ENCODE peak calls at places on chromosomes 2 and 18, in ten cellular contexts. J is CD8-positive, alpha-beta memory T cell; S is heart right ventricle; B is CD8-positive, alpha-beta T cell; O is upper lobe of left lung; N is body of pancreas; H is left ventricle myocardium inferior; W is GM23248; G is aorta; E is ovary. M is an unnamed sample. For H3K4me1, the result is how much of the 10 kb centered on the place peaks cover.

GRCh38 chr18:37456873-37457272 is 108.7 kb downstream of the CELF4 start:
- DNase-seq in J (no peak), E (no peak), W (no peak), B (no peak), H (no peak), S (no peak), N (no peak), O (no peak), G (no peak), M (no peak)

GRCh38 chr18:2853926-2854664 is 7.3 kb downstream of the EMILIN2 start:
- DNase-seq in J (no peak), H (no peak), O (no peak), S (no peak), E (no peak), G (no peak), W (no peak), N (peak), B (no peak), M (no peak)

GRCh38 chr2:203737360-203737759 is 30.9 kb downstream of the CD28 start:
- DNase-seq in N (no peak), S (no peak), B (no peak), E (no peak), G (no peak), W (peak), H (no peak), O (no peak), J (no peak), M (no peak)

GRCh38 chr2:65550246-65550645 is 117.8 kb upstream of the SPRED2 start:
- DNase-seq in H (no peak), G (no peak), B (no peak), J (no peak), W (peak), N (no peak), E (no peak), O (no peak), S (no peak), M (no peak)

GRCh38 chr2:98729652-98730051 is 1.3 kb downstream of the MGAT4A start:
- DNase-seq in E (no peak), S (no peak), G (no peak), J (no peak), W (peak), O (no peak), H (no peak), B (no peak), N (no peak), M (no peak)

GRCh38 chr2:238285653-238286082 is 2.7 kb downstream of the PER2 start:
- DNase-seq in B (no peak), N (peak), W (peak), J (no peak), O (peak), H (peak), G (peak), S (peak), E (peak), M (peak)

GRCh38 chr2:219440388-219441256 is 6.0 kb downstream of the SPEG start:
- DNase-seq in S (no peak), G (no peak), O (no peak), E (no peak), B (no peak), H (no peak), J (no peak), N (no peak), W (peak), M (no peak)

GRCh38 chr2:71882949-71883472 is 264.7 kb downstream of the CYP26B1 start:
- DNase-seq in W (peak), H (peak), B (no peak), J (no peak), N (peak), S (peak), G (peak), O (peak), E (peak), M (no peak)

GRCh38 chr2:20582600-20583221 is 68.2 kb downstream of the HS1BP3 start:
- DNase-seq in N (no peak), W (no peak), G (peak), O (no peak), E (no peak), H (peak), B (no peak), J (no peak), S (no peak), M (no peak)

DNA sequence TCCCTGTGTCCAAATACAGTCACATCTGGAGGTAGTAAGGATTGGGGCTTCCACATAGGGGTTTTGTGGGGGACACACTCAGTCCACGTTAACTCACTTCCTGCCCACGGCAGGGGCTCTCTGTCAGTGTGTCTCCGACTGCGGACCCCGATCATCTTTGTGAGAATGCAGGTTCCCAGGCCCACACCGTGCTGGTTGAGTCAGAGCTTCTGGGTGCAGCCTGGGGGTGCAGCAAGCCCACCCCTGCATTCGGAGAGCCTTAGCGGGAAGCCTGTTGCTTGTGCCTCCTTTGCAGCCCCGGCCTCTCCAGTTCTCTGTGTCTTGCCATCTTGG is 28.0 kb downstream of the HPCAL1 start:
- DNase-seq in S (no peak), N (no peak), J (no peak), O (no peak), B (peak), H (no peak), W (no peak), E (no peak), G (no peak), M (no peak)
- H3K4me1 ChIP-seq in S (half or more), N (half or more), J (half or more), O (half or more), B (half or more), H (half or more), W (under half), E (under half), G (under half), M (under half)

GRCh38 chr2:159088906-159089305 is 120.5 kb downstream of the TANC1 start:
- DNase-seq in H (no peak), O (no peak), B (no peak), E (no peak), G (no peak), W (no peak), S (no peak), N (no peak), J (no peak), M (no peak)
- H3K27ac ChIP-seq in H (peak), O (peak), B (no peak), E (no peak), G (peak), W (no peak), S (peak), N (no peak), J (no peak), M (peak)

GRCh38 chr2:5703166-5703565 is 11.0 kb downstream of the SOX11 start:
- DNase-seq in E (no peak), J (no peak), B (no peak), O (no peak), W (no peak), S (no peak), G (no peak), N (no peak), H (no peak), M (no peak)
- H3K4me1 ChIP-seq in E (under half), J (under half), B (under half), O (under half), W (under half), S (under half), G (under half), N (under half), H (under half), M (under half)

GRCh38 chr2:191707542-191707941 is 29.6 kb downstream of the NABP1 start:
- DNase-seq in O (no peak), H (no peak), J (no peak), W (no peak), G (no peak), E (no peak), N (no peak), B (no peak), S (no peak), M (no peak)

GRCh38 chr2:191701696-191702095 is 23.8 kb downstream of the NABP1 start:
- DNase-seq in N (no peak), E (no peak), B (no peak), H (no peak), G (no peak), J (no peak), W (no peak), S (no peak), O (no peak), M (no peak)

GRCh38 chr2:191705726-191706125 is 27.8 kb downstream of the NABP1 start:
- DNase-seq in E (no peak), B (no peak), W (no peak), O (no peak), N (no peak), H (no peak), G (no peak), S (no peak), J (no peak), M (no peak)

GRCh38 chr2:191703079-191703725 is 25.3 kb downstream of the NABP1 start:
- DNase-seq in O (no peak), G (no peak), E (no peak), B (no peak), S (no peak), W (no peak), H (no peak), J (no peak), N (no peak), M (no peak)

DNA sequence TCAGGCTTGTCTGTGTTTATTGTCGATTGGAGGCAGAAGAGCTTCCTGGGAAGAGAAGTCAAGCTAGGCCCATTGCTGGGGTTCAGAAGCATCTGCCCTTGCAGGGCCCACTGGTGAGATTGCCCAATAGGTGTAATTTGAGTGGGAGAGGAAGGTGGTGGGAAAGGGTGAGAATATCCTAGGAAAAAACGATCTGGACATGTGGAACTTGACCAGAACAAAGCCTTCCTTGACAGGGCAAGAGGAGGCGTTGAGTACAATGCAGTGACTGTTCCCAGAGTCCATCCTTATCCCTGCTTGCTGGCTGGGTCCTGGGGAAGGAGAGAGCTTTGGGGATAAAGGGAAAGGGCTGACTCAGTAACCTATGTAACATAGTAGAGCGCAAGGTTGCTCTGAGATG is 27.1 kb downstream of the NABP1 start:
- DNase-seq in N (no peak), H (no peak), B (no peak), O (no peak), G (no peak), J (no peak), W (no peak), S (no peak), E (no peak), M (no peak)
- H3K27ac ChIP-seq in N (no peak), H (no peak), B (no peak), O (no peak), G (no peak), J (no peak), W (no peak), S (no peak), E (no peak), M (no peak)

DNA sequence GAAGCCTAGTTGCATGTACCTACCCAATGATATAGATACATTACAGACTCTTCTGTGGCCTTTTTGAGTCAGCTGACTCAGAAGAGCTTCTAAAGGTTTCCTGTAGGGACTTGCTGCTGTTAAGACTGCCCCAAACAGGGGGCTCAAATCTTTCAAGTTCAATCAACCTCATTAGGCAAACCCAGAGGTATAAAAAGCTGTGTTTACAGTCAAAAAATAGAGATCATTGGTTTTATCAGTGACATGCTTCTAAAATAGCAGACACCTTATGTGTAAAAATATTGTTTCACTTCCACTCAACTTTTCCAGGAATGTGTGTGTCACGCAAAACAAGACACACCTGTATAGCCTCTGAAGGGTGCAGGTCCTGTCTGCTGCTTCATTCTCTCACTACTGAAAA is 624.3 kb upstream of the FANCL start:
- DNase-seq in H (no peak), G (no peak), O (no peak), E (no peak), J (no peak), S (no peak), W (no peak), N (no peak), B (no peak), M (no peak)
- H3K4me1 ChIP-seq in H (under half), G (under half), O (under half), E (under half), J (under half), S (under half), W (under half), N (under half), B (under half), M (under half)

GRCh38 chr2:209942936-209943605 is 59.4 kb upstream of the RPE start:
- DNase-seq in E (no peak), J (no peak), B (no peak), H (no peak), N (no peak), G (no peak), S (no peak), W (no peak), O (no peak), M (no peak)

GRCh38 chr2:209946539-209946938 is 55.9 kb upstream of the RPE start:
- DNase-seq in E (no peak), N (no peak), J (no peak), W (peak), B (no peak), G (no peak), O (no peak), S (no peak), H (no peak), M (peak)

GRCh38 chr2:209938906-209939305 is 63.5 kb upstream of the RPE start:
- DNase-seq in N (no peak), J (no peak), B (no peak), S (no peak), H (no peak), G (no peak), W (no peak), O (no peak), E (no peak), M (no peak)

GRCh38 chr2:209940923-209941322 is 61.5 kb upstream of the RPE start:
- DNase-seq in S (no peak), B (no peak), E (peak), J (no peak), H (no peak), W (peak), G (no peak), N (no peak), O (no peak), M (no peak)

DNA sequence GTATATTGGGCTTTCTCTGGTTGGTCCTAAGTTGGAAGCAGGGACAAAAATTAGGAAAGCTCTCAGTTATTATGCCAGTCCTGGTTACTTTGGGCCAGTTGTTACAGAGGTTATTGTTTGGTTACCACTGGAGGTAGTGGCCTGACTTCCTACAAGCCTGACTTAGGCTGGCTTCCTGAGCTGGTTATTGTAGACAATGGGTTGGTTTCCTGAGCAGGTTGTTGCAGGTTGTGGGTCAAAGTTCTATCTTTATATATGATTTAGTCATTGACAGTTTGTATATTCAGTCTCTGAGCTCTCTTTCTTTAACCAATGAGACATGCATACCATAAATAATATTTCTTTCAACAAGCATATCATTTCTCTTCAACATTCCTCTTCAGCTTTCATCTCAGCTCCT is 58.7 kb upstream of the RPE start:
- DNase-seq in J (no peak), W (no peak), B (no peak), H (no peak), O (no peak), G (no peak), S (no peak), N (no peak), E (no peak), M (no peak)
- H3K27ac ChIP-seq in J (no peak), W (no peak), B (no peak), H (no peak), O (peak), G (no peak), S (no peak), N (no peak), E (no peak), M (no peak)

GRCh38 chr2:213185147-213185822 is 33.9 kb upstream of the IKZF2 start:
- DNase-seq in E (no peak), S (no peak), G (no peak), O (no peak), N (no peak), W (no peak), H (no peak), B (no peak), J (no peak), M (no peak)

GRCh38 chr2:213188533-213188867 is 37.1 kb upstream of the IKZF2 start:
- DNase-seq in H (no peak), B (no peak), W (no peak), N (no peak), E (no peak), S (no peak), O (no peak), G (no peak), J (no peak), M (no peak)

GRCh38 chr2:213187833-213188532 is 36.6 kb upstream of the IKZF2 start:
- DNase-seq in S (no peak), H (no peak), N (no peak), G (no peak), E (no peak), B (no peak), O (no peak), W (peak), J (no peak), M (no peak)

GRCh38 chr2:213187386-213187785 is 36.0 kb upstream of the IKZF2 start:
- DNase-seq in J (no peak), W (peak), S (no peak), G (no peak), O (no peak), E (no peak), B (no peak), N (no peak), H (no peak), M (no peak)

DNA sequence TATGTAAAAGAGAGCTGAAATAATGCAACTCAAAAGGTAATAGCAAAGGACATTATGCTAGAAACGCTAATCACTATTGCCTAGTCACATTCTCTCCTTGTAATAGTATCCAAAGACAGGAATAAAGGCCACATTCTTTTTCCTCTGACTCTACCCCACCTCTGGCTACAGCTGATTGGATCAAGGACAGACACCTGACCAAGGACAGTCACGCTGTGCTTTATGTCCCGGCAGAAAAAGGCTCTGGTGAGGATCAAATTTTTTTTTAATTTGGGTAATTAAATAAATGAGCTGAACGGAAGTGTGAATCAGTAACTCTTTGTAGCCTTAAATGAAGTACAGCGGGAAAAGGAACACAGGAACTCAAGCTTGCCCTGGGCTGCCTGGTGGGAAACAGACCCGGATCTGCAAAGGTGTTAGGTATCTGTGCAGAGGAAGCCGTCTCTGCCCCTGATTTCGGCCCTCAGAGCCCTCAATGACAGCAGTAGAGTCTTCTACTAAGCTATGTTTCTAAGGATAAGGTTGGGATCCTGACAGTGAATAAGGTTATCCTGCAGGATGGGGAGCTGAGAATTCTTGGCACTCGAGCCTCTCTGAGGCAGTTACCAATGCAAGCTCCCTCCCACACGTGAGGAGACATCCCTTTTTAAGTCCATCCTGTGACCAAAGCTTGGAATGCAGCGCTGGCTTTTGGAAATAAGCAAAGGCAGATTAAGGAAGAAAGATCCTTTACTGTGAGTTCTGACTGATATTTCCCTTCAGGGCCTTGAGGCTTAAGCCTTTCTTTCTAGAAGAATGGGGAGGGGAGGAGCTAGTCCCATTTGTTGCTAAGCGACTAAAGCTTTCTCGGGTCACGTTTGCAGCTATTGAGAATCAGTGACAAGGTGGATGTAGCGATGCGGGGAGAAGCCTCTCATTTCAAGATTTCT is 37.8 kb upstream of the IKZF2 start:
- DNase-seq in H (no peak), J (no peak), S (no peak), E (no peak), W (peak), N (peak), B (no peak), O (no peak), G (no peak), M (no peak)
- H3K4me1 ChIP-seq in H (under half), J (under half), S (under half), E (under half), W (under half), N (under half), B (under half), O (under half), G (under half), M (under half)

GRCh38 chr18:46843372-46843771 is 73.9 kb downstream of the PIAS2 start:
- DNase-seq in N (no peak), E (no peak), J (no peak), G (no peak), S (no peak), O (no peak), W (no peak), B (no peak), H (no peak), M (no peak)

GRCh38 chr18:46842583-46842982 is 74.7 kb downstream of the PIAS2 start:
- DNase-seq in E (no peak), G (no peak), H (no peak), N (no peak), S (no peak), B (no peak), O (no peak), J (no peak), W (no peak), M (no peak)
- H3K27ac ChIP-seq in E (no peak), G (no peak), H (no peak), N (no peak), S (no peak), B (no peak), O (no peak), J (no peak), W (no peak), M (no peak)

M was measured in prostate gland.